ENCODE peak calls at places on chromosomes 12 and 14, in five cellular contexts. T is A549, O is SK-N-SH, N is K562, G is GM12878. J is an unnamed sample.

GRCh38 chr14:61368061-61368710 is 46.8 kb downstream of the PRKCH start:
- DNase-seq in T (no peak), O (peak), N (no peak), G (no peak), J (no peak)

GRCh38 chr12:1630081-1630826 is 1.2 kb downstream of the WNT5B start:
- DNase-seq in T (peak), O (peak), N (no peak), G (no peak), J (no peak)

GRCh38 chr12:119802472-119802871 is 74.6 kb downstream of the CIT start:
- DNase-seq in T (no peak), O (no peak), N (no peak), G (no peak), J (peak)

GRCh38 chr14:80211143-80212024 is at the start of gene DIO2:
- DNase-seq in T (peak), O (no peak), N (no peak), G (no peak), J (peak)

GRCh38 chr12:70606001-70606400 is 31.2 kb downstream of the PTPRB start:
- DNase-seq in T (no peak), O (no peak), N (no peak), G (no peak), J (peak)

GRCh38 chr14:52907949-52908348 is 42.9 kb downstream of the FERMT2 start:
- DNase-seq in T (no peak), O (no peak), N (no peak), G (no peak), J (no peak)

GRCh38 chr12:12273291-12273957 is 6.6 kb upstream of the LRP6 start:
- DNase-seq in T (no peak), O (no peak), N (no peak), G (no peak), J (peak)

GRCh38 chr14:68795602-68796417 is 2.9 kb upstream of the ZFP36L1 start:
- DNase-seq in T (peak), O (peak), N (peak), G (no peak), J (peak)

GRCh38 chr14:51967521-51967920 is 21.8 kb upstream of the RTRAF start:
- DNase-seq in T (no peak), O (no peak), N (no peak), G (no peak), J (peak)

GRCh38 chr12:68446896-68447806 is 115.0 kb upstream of the MDM1 start:
- DNase-seq in T (no peak), O (no peak), N (no peak), G (no peak), J (no peak)

GRCh38 chr12:27104546-27104945 is 22.2 kb upstream of the C12orf71 start:
- DNase-seq in T (no peak), O (no peak), N (no peak), G (no peak), J (peak)

GRCh38 chr12:117807355-117807754 is 161.4 kb downstream of the KSR2 start:
- DNase-seq in T (no peak), O (no peak), N (no peak), G (no peak), J (no peak)

GRCh38 chr14:50311337-50311973 is 574 bp downstream of the L2HGDH start:
- DNase-seq in T (no peak), O (peak), N (no peak), G (no peak), J (no peak)

GRCh38 chr12:93783827-93784226 is 106.7 kb downstream of the CRADD start:
- DNase-seq in T (no peak), O (peak), N (no peak), G (no peak), J (no peak)

GRCh38 chr14:42884100-42884499 is 1277.4 kb downstream of the LRFN5 start:
- DNase-seq in T (peak), O (no peak), N (no peak), G (no peak), J (peak)

GRCh38 chr12:92272301-92272964 is 126.8 kb upstream of the BTG1 start:
- DNase-seq in T (no peak), O (no peak), N (no peak), G (no peak), J (no peak)

GRCh38 chr12:31772685-31773222 is 43.9 kb upstream of the AMN1 start:
- DNase-seq in T (peak), O (no peak), N (no peak), G (no peak), J (no peak)

GRCh38 chr14:55780156-55780946 is 200.3 kb downstream of the KTN1 start:
- DNase-seq in T (peak), O (no peak), N (no peak), G (no peak), J (peak)

GRCh38 chr14:44712095-44712822 is 205.2 kb upstream of the FSCB start:
- DNase-seq in T (no peak), O (no peak), N (no peak), G (no peak), J (no peak)

GRCh38 chr14:41606249-41607118 is at the start of gene LRFN5:
- DNase-seq in T (no peak), O (peak), N (no peak), G (no peak), J (peak)

GRCh38 chr12:44618960-44619359 is 257.2 kb downstream of the NELL2 start:
- DNase-seq in T (no peak), O (no peak), N (no peak), G (no peak), J (no peak)

GRCh38 chr12:92973614-92974013 is 44.5 kb upstream of the EEA1 start:
- DNase-seq in T (peak), O (no peak), N (no peak), G (peak), J (peak)

GRCh38 chr14:103555559-103556337 is 6.7 kb downstream of the BAG5 start:
- DNase-seq in T (no peak), O (no peak), N (no peak), G (no peak), J (no peak)

GRCh38 chr12:1171657-1172056 is 180.6 kb downstream of the ERC1 start:
- DNase-seq in T (no peak), O (no peak), N (no peak), G (no peak), J (no peak)

GRCh38 chr14:106083082-106083481 is 556.7 kb downstream of the TMEM121 start:
- DNase-seq in T (no peak), O (no peak), N (no peak), G (no peak), J (no peak)

GRCh38 chr12:13028825-13029570 is 15.2 kb upstream of the FAM234B start:
- DNase-seq in T (no peak), O (no peak), N (peak), G (no peak), J (no peak)

GRCh38 chr14:72714871-72715214 is 179.1 kb downstream of the DPF3 start:
- DNase-seq in T (no peak), O (no peak), N (no peak), G (no peak), J (no peak)

GRCh38 chr12:47882796-47883546 is 21.8 kb downstream of the VDR start:
- DNase-seq in T (no peak), O (peak), N (no peak), G (peak), J (no peak)

DNA sequence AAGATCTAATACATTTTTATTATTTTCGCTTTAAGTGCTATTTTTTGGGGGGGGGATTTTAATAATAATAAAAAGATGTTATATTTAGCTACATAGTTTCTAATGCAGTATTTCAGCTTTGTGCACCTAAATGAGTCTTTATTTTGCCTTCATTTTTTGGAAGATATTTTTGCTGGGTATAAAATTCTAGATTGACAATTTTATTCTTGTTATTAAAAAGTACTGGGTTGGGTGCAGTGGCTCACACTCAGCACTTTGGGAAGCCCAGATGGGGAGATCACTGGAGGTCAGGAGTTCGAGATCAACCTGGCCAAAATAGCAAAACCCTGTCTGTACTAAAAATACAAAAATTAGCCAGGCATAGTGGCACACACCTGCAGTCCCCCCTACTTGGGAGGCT is 173.6 kb downstream of the SLC15A5 start:
- DNase-seq in T (no peak), O (no peak), N (no peak), G (no peak), J (no peak)
- TF ChIP-seq RCOR1 in T (no peak), O (no peak), N (no peak), G (no peak), J (no peak)

GRCh38 chr12:114885501-114885900 is 201.5 kb upstream of the TBX3 start:
- DNase-seq in T (no peak), O (no peak), N (no peak), G (no peak), J (no peak)

GRCh38 chr12:114884535-114884934 is 200.6 kb upstream of the TBX3 start:
- DNase-seq in T (no peak), O (no peak), N (no peak), G (no peak), J (no peak)

GRCh38 chr12:114888928-114889327 is 205.0 kb upstream of the TBX3 start:
- DNase-seq in T (no peak), O (no peak), N (no peak), G (no peak), J (no peak)

GRCh38 chr12:114888458-114888857 is 204.5 kb upstream of the TBX3 start:
- DNase-seq in T (peak), O (no peak), N (no peak), G (no peak), J (peak)
- TF ChIP-seq RCOR1 in T (no peak), O (no peak), N (no peak), G (no peak), J (no peak)

GRCh38 chr12:10664499-10664898 is 9.4 kb downstream of the STYK1 start:
- DNase-seq in T (no peak), O (no peak), N (no peak), G (no peak), J (no peak)

GRCh38 chr12:10663869-10664268 is 10.0 kb downstream of the STYK1 start:
- DNase-seq in T (no peak), O (no peak), N (no peak), G (no peak), J (no peak)

GRCh38 chr12:10661338-10661737 is 12.5 kb downstream of the STYK1 start:
- DNase-seq in T (peak), O (no peak), N (no peak), G (no peak), J (peak)
- TF ChIP-seq RCOR1 in T (no peak), O (no peak), N (no peak), G (no peak), J (no peak)

DNA sequence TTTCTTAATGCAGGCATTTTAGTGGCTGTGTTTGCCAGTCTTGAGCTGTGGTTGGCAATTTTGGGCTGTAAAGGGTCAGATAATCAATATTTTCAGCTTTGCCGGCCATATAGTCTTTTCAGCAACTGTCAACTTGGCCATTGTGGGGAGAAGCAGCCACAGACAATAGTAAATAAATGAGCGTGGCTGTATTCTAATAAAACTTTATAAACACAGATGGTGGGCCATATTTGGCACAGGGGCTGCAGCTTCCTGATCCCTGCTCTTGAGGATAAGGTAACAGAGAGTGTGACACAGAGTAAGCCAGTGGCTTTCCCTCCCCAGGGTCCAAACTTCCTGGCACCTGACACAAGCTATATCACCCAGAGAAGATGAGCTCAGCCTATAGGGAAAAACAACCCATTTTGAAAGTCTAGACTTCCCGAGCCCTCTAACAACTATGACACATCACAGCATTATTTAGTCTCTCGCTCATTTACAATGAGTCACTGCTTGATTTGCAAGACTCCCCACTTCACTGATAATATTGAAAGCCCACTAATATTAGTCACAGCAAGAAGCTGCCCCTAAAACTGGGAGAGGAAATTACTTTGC is 163.1 kb upstream of the TMPO start:
- DNase-seq in T (peak), O (no peak), N (no peak), G (no peak), J (peak)
- TF ChIP-seq RCOR1 in T (no peak), O (no peak), N (no peak), G (no peak), J (no peak)

GRCh38 chr12:132404956-132405741 is 75.8 kb upstream of the GALNT9 start:
- DNase-seq in T (no peak), O (no peak), N (no peak), G (no peak), J (no peak)
- TF ChIP-seq RCOR1 in T (no peak), O (no peak), N (no peak), G (no peak), J (no peak)

DNA sequence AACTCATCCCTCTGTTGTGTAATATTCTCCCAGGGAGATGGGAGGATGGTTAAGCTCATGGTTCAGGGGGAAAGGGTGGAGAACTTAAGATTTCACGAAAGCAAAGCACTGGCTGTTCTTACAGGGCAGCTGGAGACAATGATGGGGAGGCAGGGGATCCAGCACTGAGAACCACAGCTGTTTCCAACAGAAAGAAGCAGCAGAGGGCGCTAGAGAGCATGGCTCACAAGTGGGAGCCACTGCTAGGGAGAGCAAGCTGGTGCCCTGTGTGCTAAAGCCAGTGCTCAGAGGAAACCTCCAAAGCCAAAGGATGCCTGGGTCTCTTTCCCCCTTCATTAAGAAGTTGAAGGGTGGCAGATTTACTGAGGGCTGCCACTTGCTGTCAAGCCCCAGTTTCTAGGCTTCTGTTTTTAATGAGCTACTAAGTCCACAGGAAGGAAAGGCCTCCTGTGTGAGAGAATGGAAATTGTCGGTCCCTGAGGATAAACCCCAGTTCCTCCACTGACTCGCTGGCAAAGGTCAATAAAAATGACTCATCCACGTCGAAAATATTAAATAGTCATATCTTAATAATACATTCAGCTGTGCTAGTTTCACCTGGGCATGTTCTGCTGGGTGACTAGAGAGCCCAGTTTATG is 199.7 kb downstream of the ANO2 start:
- DNase-seq in T (peak), O (peak), N (peak), G (no peak), J (peak)
- TF ChIP-seq RCOR1 in T (no peak), O (no peak), N (no peak), G (no peak), J (no peak)

GRCh38 chr12:4037747-4038312 is 164.6 kb upstream of the PARP11 start:
- DNase-seq in T (peak), O (peak), N (peak), G (no peak), J (peak)

GRCh38 chr12:4041191-4041885 is 168.1 kb upstream of the PARP11 start:
- DNase-seq in T (no peak), O (no peak), N (no peak), G (no peak), J (no peak)

GRCh38 chr12:4044101-4044500 is 170.9 kb upstream of the PARP11 start:
- DNase-seq in T (no peak), O (no peak), N (no peak), G (no peak), J (no peak)

GRCh38 chr12:4036872-4037271 is 163.7 kb upstream of the PARP11 start:
- DNase-seq in T (peak), O (no peak), N (no peak), G (no peak), J (no peak)

GRCh38 chr12:4039927-4040326 is 166.7 kb upstream of the PARP11 start:
- DNase-seq in T (no peak), O (no peak), N (no peak), G (no peak), J (no peak)
- TF ChIP-seq RCOR1 in T (no peak), O (no peak), N (no peak), G (no peak), J (no peak)

GRCh38 chr14:59585891-59586554 is 9.4 kb upstream of the CCDC175 start:
- DNase-seq in T (no peak), O (no peak), N (no peak), G (no peak), J (peak)
- TF ChIP-seq RCOR1 in T (no peak), O (no peak), N (no peak), G (no peak), J (no peak)

GRCh38 chr12:34398706-34399630 is 376.7 kb downstream of the ALG10 start:
- DNase-seq in T (no peak), O (peak), N (peak), G (no peak), J (no peak)

GRCh38 chr12:34399631-34400422 is 377.5 kb downstream of the ALG10 start:
- DNase-seq in T (no peak), O (peak), N (peak), G (no peak), J (no peak)

GRCh38 chr12:34401659-34402227 is 379.4 kb downstream of the ALG10 start:
- DNase-seq in T (no peak), O (peak), N (peak), G (no peak), J (no peak)

GRCh38 chr12:34400986-34401658 is 378.8 kb downstream of the ALG10 start:
- DNase-seq in T (no peak), O (peak), N (peak), G (no peak), J (no peak)

GRCh38 chr12:34400423-34400881 is 378.2 kb downstream of the ALG10 start:
- DNase-seq in T (no peak), O (peak), N (peak), G (no peak), J (no peak)
- TF ChIP-seq RCOR1 in T (no peak), O (no peak), N (no peak), G (no peak), J (no peak)

GRCh38 chr12:63525831-63526230 is 142.5 kb downstream of the DPY19L2 start:
- DNase-seq in T (no peak), O (no peak), N (no peak), G (no peak), J (no peak)

GRCh38 chr12:63521706-63522105 is 146.6 kb downstream of the DPY19L2 start:
- DNase-seq in T (no peak), O (no peak), N (no peak), G (no peak), J (no peak)
- TF ChIP-seq RCOR1 in T (no peak), O (no peak), N (no peak), G (no peak), J (no peak)

J was measured in IMR-90.